ENCODE peak calls at places on chromosomes 11 and 22, in four cellular contexts. One of them, this sample, is unnamed.

GRCh38 chr11:581752-582151 is 5.5 kb downstream of the PHRF1 start:
- DNase-seq in K562: no peak
- DNase-seq in GM12878: no peak
- DNase-seq in HCT116: no peak
- DNase-seq in this sample: no peak

GRCh38 chr11:68214173-68215086 is 1.3 kb upstream of the KMT5B start:
- DNase-seq in K562: no peak
- DNase-seq in GM12878: no peak
- DNase-seq in HCT116: no peak
- DNase-seq in this sample: no peak

GRCh38 chr11:69954756-69955155 is 123.4 kb upstream of the ANO1 start:
- DNase-seq in K562: no peak
- DNase-seq in GM12878: no peak
- DNase-seq in HCT116: no peak
- DNase-seq in this sample: no peak

GRCh38 chr11:86115542-86116385 is 46.9 kb upstream of the PICALM start:
- DNase-seq in K562: no peak
- DNase-seq in GM12878: no peak
- DNase-seq in HCT116: no peak
- DNase-seq in this sample: no peak

GRCh38 chr22:36660931-36661330 is 42.6 kb downstream of the CACNG2 start:
- DNase-seq in K562: no peak
- DNase-seq in GM12878: no peak
- DNase-seq in HCT116: no peak
- DNase-seq in this sample: no peak

GRCh38 chr11:100190395-100190794 is 496.7 kb upstream of the ARHGAP42 start:
- DNase-seq in K562: no peak
- DNase-seq in GM12878: no peak
- DNase-seq in HCT116: no peak
- DNase-seq in this sample: no peak

GRCh38 chr11:67351275-67352005 is 1.9 kb downstream of the POLD4 start:
- DNase-seq in K562: peak
- DNase-seq in GM12878: no peak
- DNase-seq in HCT116: peak
- DNase-seq in this sample: peak

GRCh38 chr11:94283678-94284077 is 20.7 kb upstream of the IZUMO1R start:
- DNase-seq in K562: no peak
- DNase-seq in GM12878: no peak
- DNase-seq in HCT116: no peak
- DNase-seq in this sample: no peak

GRCh38 chr11:35511666-35512065 is 13.8 kb downstream of the PAMR1 start:
- DNase-seq in K562: no peak
- DNase-seq in GM12878: no peak
- DNase-seq in HCT116: no peak
- DNase-seq in this sample: no peak

DNA sequence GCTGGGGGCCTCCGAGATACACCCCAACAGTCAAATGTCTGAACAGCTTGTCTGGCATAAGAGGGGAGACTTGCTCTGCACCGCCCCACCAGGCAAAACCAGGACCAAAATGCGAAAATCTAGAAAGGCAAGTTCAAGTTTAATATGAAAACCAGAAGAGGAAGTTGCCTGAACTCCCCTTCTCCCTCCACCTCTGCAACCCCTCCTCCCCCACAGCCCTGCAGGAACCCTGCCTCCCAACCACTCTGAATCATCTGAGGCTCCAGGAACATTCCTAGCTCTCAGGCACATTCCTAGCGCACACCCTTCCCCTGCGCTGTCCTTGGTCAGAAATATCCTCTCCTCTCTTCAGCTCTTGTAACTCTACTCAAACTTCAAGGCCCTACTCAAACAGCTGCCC is 36.7 kb downstream of the ISX start:
- DNase-seq in K562: peak
- DNase-seq in GM12878: no peak
- DNase-seq in HCT116: no peak
- DNase-seq in this sample: no peak
- TF ChIP-seq JUND in K562: no peak
- TF ChIP-seq JUND in GM12878: no peak
- TF ChIP-seq JUND in HCT116: no peak
- TF ChIP-seq JUND in this sample: no peak

DNA sequence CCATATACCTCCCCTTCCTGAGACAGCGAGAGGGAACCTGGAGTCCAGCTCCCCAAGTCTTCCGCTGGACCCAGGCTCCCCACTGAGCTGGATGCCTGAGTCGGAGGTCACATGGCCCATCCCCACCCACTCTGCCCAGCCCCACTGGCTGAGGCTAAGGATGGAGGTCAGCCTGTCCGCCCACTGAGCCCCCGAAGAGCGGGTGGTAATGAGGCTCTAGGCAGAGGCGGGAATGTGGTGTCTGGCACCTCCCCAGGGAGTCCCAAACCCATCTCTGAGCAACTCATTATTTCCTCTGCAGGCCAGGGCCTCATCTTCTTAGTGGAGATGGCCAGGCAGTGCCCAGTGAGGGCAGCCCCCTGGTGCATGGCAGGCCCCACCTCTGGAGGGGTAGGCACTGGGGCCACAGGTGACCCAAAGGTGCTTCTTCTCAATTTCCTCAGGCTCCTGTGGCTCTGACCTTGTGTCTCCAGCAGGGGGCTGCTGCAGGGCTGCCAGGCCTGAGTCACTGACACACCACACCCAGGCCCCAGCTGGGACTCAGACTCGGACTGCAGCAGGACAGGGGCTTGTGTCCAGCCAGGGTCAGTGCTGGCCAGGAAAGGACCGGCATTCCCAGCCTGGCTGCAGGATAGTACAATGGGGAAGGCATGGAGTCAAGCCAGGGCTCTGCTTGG is 10.2 kb upstream of the PDE2A start:
- DNase-seq in K562: peak
- DNase-seq in GM12878: no peak
- DNase-seq in HCT116: peak
- DNase-seq in this sample: peak
- TF ChIP-seq JUND in K562: peak
- TF ChIP-seq JUND in GM12878: no peak
- TF ChIP-seq JUND in HCT116: no peak
- TF ChIP-seq JUND in this sample: no peak

GRCh38 chr11:3201112-3201581 is 17.5 kb downstream of the MRGPRG start:
- DNase-seq in K562: no peak
- DNase-seq in GM12878: no peak
- DNase-seq in HCT116: no peak
- DNase-seq in this sample: no peak

GRCh38 chr11:3201677-3202181 is 16.9 kb downstream of the MRGPRG start:
- DNase-seq in K562: no peak
- DNase-seq in GM12878: no peak
- DNase-seq in HCT116: no peak
- DNase-seq in this sample: no peak

GRCh38 chr11:3203221-3204043 is 15.2 kb downstream of the MRGPRG start:
- DNase-seq in K562: no peak
- DNase-seq in GM12878: no peak
- DNase-seq in HCT116: no peak
- DNase-seq in this sample: peak

GRCh38 chr11:3202305-3202704 is 16.3 kb downstream of the MRGPRG start:
- DNase-seq in K562: no peak
- DNase-seq in GM12878: no peak
- DNase-seq in HCT116: no peak
- DNase-seq in this sample: no peak

GRCh38 chr11:3202759-3203158 is 15.9 kb downstream of the MRGPRG start:
- DNase-seq in K562: no peak
- DNase-seq in GM12878: no peak
- DNase-seq in HCT116: no peak
- DNase-seq in this sample: no peak
- TF ChIP-seq JUND in K562: no peak
- TF ChIP-seq JUND in GM12878: no peak
- TF ChIP-seq JUND in HCT116: no peak
- TF ChIP-seq JUND in this sample: no peak

DNA sequence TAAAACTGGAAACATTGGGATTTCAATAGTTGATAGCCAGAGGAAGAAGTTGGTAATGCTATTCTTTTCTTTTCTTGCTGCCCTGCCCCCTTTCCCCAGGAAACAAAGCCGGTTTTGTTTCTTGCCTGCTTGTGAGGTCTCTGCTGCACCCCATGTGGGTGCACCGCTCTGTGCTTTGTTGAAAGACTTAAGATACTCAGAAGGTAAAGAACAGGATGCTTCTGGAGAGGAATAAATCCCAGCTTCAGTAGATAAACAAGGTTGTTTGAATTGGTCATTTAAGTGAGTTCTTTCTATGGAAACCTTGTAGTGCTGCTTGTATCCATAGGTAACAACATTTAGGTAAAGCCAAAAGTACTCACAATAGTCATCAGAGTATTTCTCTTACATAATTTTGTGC is 87.5 kb downstream of the YAP1 start:
- DNase-seq in K562: no peak
- DNase-seq in GM12878: no peak
- DNase-seq in HCT116: no peak
- DNase-seq in this sample: no peak
- TF ChIP-seq JUND in K562: no peak
- TF ChIP-seq JUND in GM12878: no peak
- TF ChIP-seq JUND in HCT116: no peak
- TF ChIP-seq JUND in this sample: no peak

GRCh38 chr11:63749624-63750023 is 19.0 kb downstream of the ZFTA start:
- DNase-seq in K562: no peak
- DNase-seq in GM12878: no peak
- DNase-seq in HCT116: no peak
- DNase-seq in this sample: no peak

GRCh38 chr11:63745304-63746170 is 23.0 kb downstream of the ZFTA start:
- DNase-seq in K562: peak
- DNase-seq in GM12878: no peak
- DNase-seq in HCT116: no peak
- DNase-seq in this sample: no peak

DNA sequence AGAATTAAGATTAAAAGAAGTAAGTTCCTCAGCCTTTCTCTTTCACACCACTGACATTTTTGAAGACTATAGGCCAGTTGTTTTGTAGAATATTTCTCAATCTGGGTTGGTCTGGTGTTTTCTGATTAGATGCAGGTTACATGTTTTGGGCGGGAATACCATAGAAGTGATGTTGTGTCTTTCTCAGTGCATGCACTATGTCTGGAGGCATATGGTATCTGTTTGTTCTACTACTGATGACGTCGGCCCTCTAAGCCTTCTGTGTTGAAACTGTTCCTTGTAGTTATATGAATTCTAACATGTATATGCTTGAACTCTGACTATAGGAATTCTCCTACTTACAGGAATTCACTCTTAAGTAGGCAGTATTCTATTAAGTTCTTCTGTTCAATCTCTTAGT is 21.6 kb downstream of the ZFTA start:
- DNase-seq in K562: peak
- DNase-seq in GM12878: no peak
- DNase-seq in HCT116: no peak
- DNase-seq in this sample: no peak
- TF ChIP-seq JUND in K562: no peak
- TF ChIP-seq JUND in GM12878: no peak
- TF ChIP-seq JUND in HCT116: no peak
- TF ChIP-seq JUND in this sample: no peak

GRCh38 chr22:41919357-41920224 is 4.7 kb upstream of the SHISA8 start:
- DNase-seq in K562: peak
- DNase-seq in GM12878: peak
- DNase-seq in HCT116: no peak
- DNase-seq in this sample: no peak
- TF ChIP-seq JUND in K562: no peak
- TF ChIP-seq JUND in GM12878: no peak
- TF ChIP-seq JUND in HCT116: no peak
- TF ChIP-seq JUND in this sample: no peak